ENCODE peak calls at places on chromosomes 7 and 10, in six cellular contexts. One of them, this sample, is unnamed. For H3K4me1, the result is how much of the 10 kb centered on the place peaks cover.

GRCh38 chr10:117933036-117933435 is 113.7 kb downstream of the RAB11FIP2 start:
- DNase-seq in heart right ventricle: no peak
- DNase-seq in left lung: no peak
- DNase-seq in testis: no peak
- DNase-seq in upper lobe of left lung: no peak
- DNase-seq in endodermal cell: no peak
- DNase-seq in this sample: no peak

GRCh38 chr10:61942997-61943457 is 41.5 kb downstream of the ARID5B start:
- DNase-seq in heart right ventricle: no peak
- DNase-seq in left lung: no peak
- DNase-seq in testis: no peak
- DNase-seq in upper lobe of left lung: no peak
- DNase-seq in endodermal cell: no peak
- DNase-seq in this sample: no peak

GRCh38 chr7:117250245-117250644 is 72.6 kb downstream of the WNT2 start:
- DNase-seq in heart right ventricle: no peak
- DNase-seq in left lung: no peak
- DNase-seq in testis: no peak
- DNase-seq in upper lobe of left lung: no peak
- DNase-seq in endodermal cell: no peak
- DNase-seq in this sample: no peak

GRCh38 chr10:103835121-103836045 is 20.0 kb downstream of the SH3PXD2A start:
- DNase-seq in heart right ventricle: peak
- DNase-seq in left lung: no peak
- DNase-seq in testis: peak
- DNase-seq in upper lobe of left lung: no peak
- DNase-seq in endodermal cell: peak
- DNase-seq in this sample: peak

GRCh38 chr7:120272896-120273475 is at the start of gene KCND2:
- DNase-seq in heart right ventricle: no peak
- DNase-seq in left lung: peak
- DNase-seq in testis: peak
- DNase-seq in upper lobe of left lung: peak
- DNase-seq in endodermal cell: peak
- DNase-seq in this sample: peak

GRCh38 chr7:46206474-46207060 is 285.5 kb upstream of the IGFBP3 start:
- DNase-seq in heart right ventricle: no peak
- DNase-seq in left lung: no peak
- DNase-seq in testis: no peak
- DNase-seq in upper lobe of left lung: no peak
- DNase-seq in endodermal cell: no peak
- DNase-seq in this sample: no peak

GRCh38 chr7:50832744-50833143 is 50.0 kb upstream of the GRB10 start:
- DNase-seq in heart right ventricle: no peak
- DNase-seq in left lung: no peak
- DNase-seq in testis: no peak
- DNase-seq in upper lobe of left lung: no peak
- DNase-seq in endodermal cell: no peak
- DNase-seq in this sample: no peak

GRCh38 chr7:152354061-152354460 is 81.7 kb downstream of the KMT2C start:
- DNase-seq in heart right ventricle: no peak
- DNase-seq in left lung: no peak
- DNase-seq in testis: no peak
- DNase-seq in upper lobe of left lung: no peak
- DNase-seq in endodermal cell: no peak
- DNase-seq in this sample: no peak

GRCh38 chr7:39880556-39880955 is 69.5 kb upstream of the CDK13 start:
- DNase-seq in heart right ventricle: no peak
- DNase-seq in left lung: no peak
- DNase-seq in testis: no peak
- DNase-seq in upper lobe of left lung: no peak
- DNase-seq in endodermal cell: no peak
- DNase-seq in this sample: no peak

GRCh38 chr7:155296788-155297516 is 726 bp upstream of the INSIG1 start:
- DNase-seq in heart right ventricle: peak
- DNase-seq in left lung: peak
- DNase-seq in testis: peak
- DNase-seq in upper lobe of left lung: no peak
- DNase-seq in endodermal cell: peak
- DNase-seq in this sample: peak

GRCh38 chr7:127535546-127536425 is 49.6 kb downstream of the GCC1 start:
- DNase-seq in heart right ventricle: no peak
- DNase-seq in left lung: no peak
- DNase-seq in testis: no peak
- DNase-seq in upper lobe of left lung: no peak
- DNase-seq in endodermal cell: no peak
- DNase-seq in this sample: no peak

GRCh38 chr7:51315393-51316261 is 982 bp downstream of the COBL start:
- DNase-seq in heart right ventricle: no peak
- DNase-seq in left lung: peak
- DNase-seq in testis: peak
- DNase-seq in upper lobe of left lung: peak
- DNase-seq in endodermal cell: peak
- DNase-seq in this sample: no peak

GRCh38 chr7:36224916-36225858 is 72.1 kb downstream of the EEPD1 start:
- DNase-seq in heart right ventricle: no peak
- DNase-seq in left lung: no peak
- DNase-seq in testis: no peak
- DNase-seq in upper lobe of left lung: no peak
- DNase-seq in endodermal cell: no peak
- DNase-seq in this sample: no peak

GRCh38 chr7:66609176-66609575 is 19.5 kb upstream of the KCTD7 start:
- DNase-seq in heart right ventricle: no peak
- DNase-seq in left lung: no peak
- DNase-seq in testis: no peak
- DNase-seq in upper lobe of left lung: no peak
- DNase-seq in endodermal cell: no peak
- DNase-seq in this sample: no peak

GRCh38 chr10:124009616-124010015 is 83.8 kb downstream of the CHST15 start:
- DNase-seq in heart right ventricle: no peak
- DNase-seq in left lung: no peak
- DNase-seq in testis: no peak
- DNase-seq in upper lobe of left lung: no peak
- DNase-seq in endodermal cell: no peak
- DNase-seq in this sample: no peak
- H3K4me3 ChIP-seq in heart right ventricle: no peak
- H3K4me3 ChIP-seq in left lung: no peak
- H3K4me3 ChIP-seq in testis: no peak
- H3K4me3 ChIP-seq in upper lobe of left lung: no peak
- H3K4me3 ChIP-seq in endodermal cell: no peak
- H3K4me3 ChIP-seq in this sample: no peak

GRCh38 chr10:119360181-119360921 is 153.0 kb downstream of the GRK5 start:
- DNase-seq in heart right ventricle: peak
- DNase-seq in left lung: no peak
- DNase-seq in testis: no peak
- DNase-seq in upper lobe of left lung: no peak
- DNase-seq in endodermal cell: no peak
- DNase-seq in this sample: no peak

GRCh38 chr10:119358140-119358512 is 150.8 kb downstream of the GRK5 start:
- DNase-seq in heart right ventricle: peak
- DNase-seq in left lung: no peak
- DNase-seq in testis: no peak
- DNase-seq in upper lobe of left lung: no peak
- DNase-seq in endodermal cell: no peak
- DNase-seq in this sample: peak

GRCh38 chr10:119358567-119358966 is 151.2 kb downstream of the GRK5 start:
- DNase-seq in heart right ventricle: no peak
- DNase-seq in left lung: no peak
- DNase-seq in testis: no peak
- DNase-seq in upper lobe of left lung: no peak
- DNase-seq in endodermal cell: no peak
- DNase-seq in this sample: no peak

GRCh38 chr10:119357389-119358139 is 150.2 kb downstream of the GRK5 start:
- DNase-seq in heart right ventricle: peak
- DNase-seq in left lung: no peak
- DNase-seq in testis: no peak
- DNase-seq in upper lobe of left lung: no peak
- DNase-seq in endodermal cell: no peak
- DNase-seq in this sample: peak

DNA sequence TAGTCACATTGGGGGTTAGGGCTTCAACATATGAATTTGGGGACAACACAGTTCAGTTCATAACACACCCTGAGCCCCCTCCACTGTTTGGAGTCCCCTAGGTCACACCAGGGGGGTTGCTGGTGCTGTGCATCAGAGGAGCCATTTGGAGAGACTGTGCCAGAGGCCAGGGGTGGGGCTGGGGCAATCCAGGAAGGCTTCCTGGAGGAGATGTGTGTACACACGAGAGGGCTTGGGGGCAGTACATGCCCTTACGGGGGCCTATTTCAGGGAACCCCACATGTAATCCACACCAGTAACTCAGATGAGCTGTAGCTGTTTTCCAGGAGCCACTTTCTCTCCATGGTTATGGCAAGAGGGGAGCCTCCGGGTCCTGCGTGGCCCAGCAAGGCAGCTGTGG is 151.7 kb downstream of the GRK5 start:
- DNase-seq in heart right ventricle: no peak
- DNase-seq in left lung: no peak
- DNase-seq in testis: no peak
- DNase-seq in upper lobe of left lung: no peak
- DNase-seq in endodermal cell: no peak
- DNase-seq in this sample: no peak
- H3K4me1 ChIP-seq in heart right ventricle: under half
- H3K4me1 ChIP-seq in left lung: under half
- H3K4me1 ChIP-seq in testis: under half
- H3K4me1 ChIP-seq in upper lobe of left lung: under half
- H3K4me1 ChIP-seq in endodermal cell: under half
- H3K4me1 ChIP-seq in this sample: under half

GRCh38 chr10:78139336-78139735 is 105.7 kb downstream of the RPS24 start:
- DNase-seq in heart right ventricle: no peak
- DNase-seq in left lung: no peak
- DNase-seq in testis: peak
- DNase-seq in upper lobe of left lung: peak
- DNase-seq in endodermal cell: peak
- DNase-seq in this sample: no peak

GRCh38 chr10:78137147-78137546 is 103.5 kb downstream of the RPS24 start:
- DNase-seq in heart right ventricle: no peak
- DNase-seq in left lung: no peak
- DNase-seq in testis: no peak
- DNase-seq in upper lobe of left lung: no peak
- DNase-seq in endodermal cell: no peak
- DNase-seq in this sample: no peak

GRCh38 chr10:78129211-78129610 is 95.5 kb downstream of the RPS24 start:
- DNase-seq in heart right ventricle: no peak
- DNase-seq in left lung: no peak
- DNase-seq in testis: no peak
- DNase-seq in upper lobe of left lung: no peak
- DNase-seq in endodermal cell: no peak
- DNase-seq in this sample: no peak

GRCh38 chr10:78134919-78135318 is 101.3 kb downstream of the RPS24 start:
- DNase-seq in heart right ventricle: no peak
- DNase-seq in left lung: no peak
- DNase-seq in testis: peak
- DNase-seq in upper lobe of left lung: no peak
- DNase-seq in endodermal cell: peak
- DNase-seq in this sample: no peak
- H3K4me3 ChIP-seq in heart right ventricle: no peak
- H3K4me3 ChIP-seq in left lung: no peak
- H3K4me3 ChIP-seq in testis: no peak
- H3K4me3 ChIP-seq in upper lobe of left lung: no peak
- H3K4me3 ChIP-seq in endodermal cell: no peak
- H3K4me3 ChIP-seq in this sample: no peak

GRCh38 chr10:89470628-89471027 is 56.3 kb downstream of the IFIT5 start:
- DNase-seq in heart right ventricle: no peak
- DNase-seq in left lung: no peak
- DNase-seq in testis: no peak
- DNase-seq in upper lobe of left lung: no peak
- DNase-seq in endodermal cell: no peak
- DNase-seq in this sample: no peak
- H3K4me1 ChIP-seq in heart right ventricle: under half
- H3K4me1 ChIP-seq in left lung: under half
- H3K4me1 ChIP-seq in testis: under half
- H3K4me1 ChIP-seq in upper lobe of left lung: under half
- H3K4me1 ChIP-seq in endodermal cell: under half
- H3K4me1 ChIP-seq in this sample: under half

GRCh38 chr7:130699686-130700085 is 13.3 kb upstream of the TSGA13 start:
- DNase-seq in heart right ventricle: no peak
- DNase-seq in left lung: no peak
- DNase-seq in testis: no peak
- DNase-seq in upper lobe of left lung: no peak
- DNase-seq in endodermal cell: no peak
- DNase-seq in this sample: no peak
- H3K4me3 ChIP-seq in heart right ventricle: no peak
- H3K4me3 ChIP-seq in left lung: no peak
- H3K4me3 ChIP-seq in testis: no peak
- H3K4me3 ChIP-seq in upper lobe of left lung: no peak
- H3K4me3 ChIP-seq in endodermal cell: no peak
- H3K4me3 ChIP-seq in this sample: no peak

GRCh38 chr10:79387466-79387973 is 40.3 kb downstream of the PPIF start:
- DNase-seq in heart right ventricle: no peak
- DNase-seq in left lung: peak
- DNase-seq in testis: no peak
- DNase-seq in upper lobe of left lung: no peak
- DNase-seq in endodermal cell: peak
- DNase-seq in this sample: no peak
- H3K4me1 ChIP-seq in heart right ventricle: under half
- H3K4me1 ChIP-seq in left lung: under half
- H3K4me1 ChIP-seq in testis: under half
- H3K4me1 ChIP-seq in upper lobe of left lung: under half
- H3K4me1 ChIP-seq in endodermal cell: under half
- H3K4me1 ChIP-seq in this sample: under half

DNA sequence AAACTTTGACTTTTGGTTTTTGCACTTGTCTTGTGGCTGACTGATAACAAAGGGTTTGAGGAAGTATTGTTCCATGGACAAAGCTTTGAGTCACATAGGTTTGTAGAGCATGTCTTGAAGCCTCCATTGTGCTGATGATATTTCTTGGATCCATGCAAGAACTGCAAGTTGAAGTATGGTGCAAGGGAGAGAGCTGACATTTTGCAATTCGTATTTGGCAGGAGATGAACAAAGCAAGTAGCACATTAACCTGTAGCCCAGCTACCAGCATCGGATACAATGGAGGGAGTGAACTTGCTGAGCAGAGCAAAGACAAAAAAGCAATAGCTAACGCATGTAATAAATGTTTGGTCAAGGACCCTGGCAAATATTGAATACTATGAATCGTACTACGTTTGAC is 23.4 kb downstream of the MGAM2 start:
- DNase-seq in heart right ventricle: no peak
- DNase-seq in left lung: no peak
- DNase-seq in testis: no peak
- DNase-seq in upper lobe of left lung: no peak
- DNase-seq in endodermal cell: no peak
- DNase-seq in this sample: no peak
- H3K4me3 ChIP-seq in heart right ventricle: no peak
- H3K4me3 ChIP-seq in left lung: no peak
- H3K4me3 ChIP-seq in testis: no peak
- H3K4me3 ChIP-seq in upper lobe of left lung: no peak
- H3K4me3 ChIP-seq in endodermal cell: no peak
- H3K4me3 ChIP-seq in this sample: no peak

GRCh38 chr10:16242859-16243613 is 193.8 kb upstream of the PTER start:
- DNase-seq in heart right ventricle: no peak
- DNase-seq in left lung: no peak
- DNase-seq in testis: no peak
- DNase-seq in upper lobe of left lung: no peak
- DNase-seq in endodermal cell: peak
- DNase-seq in this sample: no peak
- H3K4me1 ChIP-seq in heart right ventricle: under half
- H3K4me1 ChIP-seq in left lung: under half
- H3K4me1 ChIP-seq in testis: under half
- H3K4me1 ChIP-seq in upper lobe of left lung: under half
- H3K4me1 ChIP-seq in endodermal cell: under half
- H3K4me1 ChIP-seq in this sample: under half

GRCh38 chr7:137789215-137789899 is 57.4 kb downstream of the DGKI start:
- DNase-seq in heart right ventricle: no peak
- DNase-seq in left lung: no peak
- DNase-seq in testis: no peak
- DNase-seq in upper lobe of left lung: no peak
- DNase-seq in endodermal cell: no peak
- DNase-seq in this sample: no peak
- H3K4me3 ChIP-seq in heart right ventricle: no peak
- H3K4me3 ChIP-seq in left lung: no peak
- H3K4me3 ChIP-seq in testis: no peak
- H3K4me3 ChIP-seq in upper lobe of left lung: no peak
- H3K4me3 ChIP-seq in endodermal cell: no peak
- H3K4me3 ChIP-seq in this sample: no peak

GRCh38 chr7:2045559-2046405 is 187.0 kb downstream of the MAD1L1 start:
- DNase-seq in heart right ventricle: no peak
- DNase-seq in left lung: peak
- DNase-seq in testis: no peak
- DNase-seq in upper lobe of left lung: no peak
- DNase-seq in endodermal cell: no peak
- DNase-seq in this sample: peak
- H3K4me1 ChIP-seq in heart right ventricle: under half
- H3K4me1 ChIP-seq in left lung: under half
- H3K4me1 ChIP-seq in testis: under half
- H3K4me1 ChIP-seq in upper lobe of left lung: under half
- H3K4me1 ChIP-seq in endodermal cell: under half
- H3K4me1 ChIP-seq in this sample: under half